ENCODE peak calls at places on chromosomes 7 and 10, in five cellular contexts. E is A549, L is spleen, X is upper lobe of left lung, P is transverse colon. A is an unnamed sample.

GRCh38 chr7:140923358-140924006 is 1.2 kb downstream of the BRAF start:
- DNase-seq in E (peak), P (no peak), L (no peak), X (no peak), A (no peak)

GRCh38 chr10:47150581-47150980 is 149.4 kb upstream of the GDF10 start:
- DNase-seq in X (no peak), E (no peak), P (no peak), L (no peak), A (no peak)

GRCh38 chr7:130481898-130482297 is 10.0 kb upstream of the MEST start:
- DNase-seq in P (no peak), L (no peak), E (no peak), X (no peak), A (peak)

GRCh38 chr7:12571691-12572090 is 1.2 kb downstream of the SCIN start:
- DNase-seq in X (no peak), P (no peak), E (no peak), L (no peak), A (no peak)

GRCh38 chr7:157429680-157430224 is 92.9 kb downstream of the DNAJB6 start:
- DNase-seq in X (no peak), L (no peak), E (no peak), P (no peak), A (no peak)

GRCh38 chr10:42519079-42519478 is 119.3 kb downstream of the ZNF33B start:
- DNase-seq in P (no peak), E (no peak), X (no peak), L (no peak), A (no peak)

GRCh38 chr7:121116399-121116798 is 127.9 kb downstream of the CPED1 start:
- DNase-seq in X (no peak), E (no peak), P (no peak), L (no peak), A (no peak)

GRCh38 chr10:124563320-124563719 is 101.7 kb downstream of the LHPP start:
- DNase-seq in E (no peak), P (no peak), X (no peak), L (no peak), A (no peak)

GRCh38 chr10:90162464-90162863 is 461.1 kb downstream of the KIF20B start:
- DNase-seq in X (no peak), E (no peak), L (no peak), P (no peak), A (no peak)

GRCh38 chr7:157621131-157621681 is 284.4 kb downstream of the DNAJB6 start:
- DNase-seq in L (peak), X (peak), P (no peak), E (no peak), A (no peak)

GRCh38 chr10:16116404-16117304 is 256.3 kb upstream of the MINDY3 start:
- DNase-seq in P (no peak), X (no peak), E (peak), L (no peak), A (peak)

GRCh38 chr10:11713186-11713743 is 28.9 kb upstream of the ECHDC3 start:
- DNase-seq in X (no peak), L (no peak), E (no peak), P (peak), A (no peak)

GRCh38 chr7:36487756-36488336 is 98.2 kb downstream of the ANLN start:
- DNase-seq in E (peak), X (no peak), P (no peak), L (no peak), A (no peak)

GRCh38 chr10:73806176-73806950 is 5.0 kb downstream of the NDST2 start:
- DNase-seq in X (no peak), L (no peak), P (no peak), E (no peak), A (no peak)

GRCh38 chr10:47223236-47223635 is 76.8 kb upstream of the GDF10 start:
- DNase-seq in X (no peak), P (no peak), L (no peak), E (no peak), A (no peak)

GRCh38 chr10:79484476-79484875 is 27.9 kb upstream of the EIF5AL1 start:
- DNase-seq in P (no peak), E (no peak), L (no peak), X (no peak), A (no peak)

GRCh38 chr7:158650821-158651225 is 53.8 kb downstream of the NCAPG2 start:
- DNase-seq in X (no peak), L (no peak), P (no peak), E (no peak), A (no peak)

GRCh38 chr7:130831817-130832481 is 97.9 kb upstream of the KLF14 start:
- DNase-seq in X (no peak), E (peak), P (no peak), L (no peak), A (no peak)

GRCh38 chr7:27689045-27689877 is 26.6 kb upstream of the HIBADH start:
- DNase-seq in E (peak), P (peak), X (no peak), L (no peak), A (peak)

GRCh38 chr7:54964136-54964535 is 54.7 kb upstream of the EGFR start:
- DNase-seq in E (no peak), P (no peak), X (no peak), L (no peak), A (no peak)

GRCh38 chr7:129076886-129077285 is 22.0 kb upstream of the TNPO3 start:
- DNase-seq in L (no peak), X (no peak), P (no peak), E (no peak), A (no peak)

GRCh38 chr10:93715345-93715744 is 13.0 kb upstream of the FRA10AC1 start:
- DNase-seq in E (no peak), L (no peak), X (no peak), P (no peak), A (no peak)

GRCh38 chr10:25455980-25456567 is 281.3 kb downstream of the GPR158 start:
- DNase-seq in E (no peak), P (no peak), L (no peak), X (no peak), A (no peak)

GRCh38 chr7:111485981-111486380 is 76.3 kb downstream of the IMMP2L start:
- DNase-seq in X (no peak), E (no peak), L (no peak), P (no peak), A (no peak)

GRCh38 chr7:17638727-17639126 is 301.6 kb downstream of the SNX13 start:
- DNase-seq in P (no peak), E (no peak), L (no peak), X (no peak), A (no peak)

GRCh38 chr7:46524350-46524749 is 603.3 kb upstream of the IGFBP3 start:
- DNase-seq in L (no peak), P (no peak), X (no peak), E (no peak), A (no peak)

GRCh38 chr10:11610855-11611247 is 599 bp downstream of the USP6NL start:
- DNase-seq in P (peak), L (no peak), X (no peak), E (peak), A (peak)

GRCh38 chr10:17479822-17480221 is 25.4 kb upstream of the ST8SIA6 start:
- DNase-seq in P (no peak), L (no peak), X (no peak), E (no peak), A (no peak)

GRCh38 chr10:60446070-60446833 is 56.6 kb upstream of the ANK3 start:
- DNase-seq in E (no peak), P (no peak), L (no peak), X (no peak), A (no peak)

GRCh38 chr7:81484266-81484665 is 285.6 kb downstream of the HGF start:
- DNase-seq in X (no peak), E (no peak), P (no peak), L (no peak), A (peak)

GRCh38 chr10:71604324-71605018 is 115.1 kb downstream of the C10orf105 start:
- DNase-seq in X (no peak), L (no peak), E (no peak), P (peak), A (no peak)

GRCh38 chr10:44400553-44400952 is 15.7 kb upstream of the CXCL12 start:
- DNase-seq in X (no peak), L (no peak), E (no peak), P (no peak), A (no peak)

GRCh38 chr10:60428387-60428737 is 38.7 kb upstream of the ANK3 start:
- DNase-seq in E (no peak), L (no peak), P (no peak), X (no peak), A (no peak)

GRCh38 chr10:25562547-25562946 is 371.5 kb upstream of the MYO3A start:
- DNase-seq in L (no peak), E (no peak), X (no peak), P (no peak), A (no peak)

GRCh38 chr7:51246258-51247245 is 70.1 kb downstream of the COBL start:
- DNase-seq in E (no peak), X (no peak), L (no peak), P (no peak), A (peak)
- TF ChIP-seq POLR2A in E (no peak), X (no peak), L (no peak), P (no peak), A (no peak)

DNA sequence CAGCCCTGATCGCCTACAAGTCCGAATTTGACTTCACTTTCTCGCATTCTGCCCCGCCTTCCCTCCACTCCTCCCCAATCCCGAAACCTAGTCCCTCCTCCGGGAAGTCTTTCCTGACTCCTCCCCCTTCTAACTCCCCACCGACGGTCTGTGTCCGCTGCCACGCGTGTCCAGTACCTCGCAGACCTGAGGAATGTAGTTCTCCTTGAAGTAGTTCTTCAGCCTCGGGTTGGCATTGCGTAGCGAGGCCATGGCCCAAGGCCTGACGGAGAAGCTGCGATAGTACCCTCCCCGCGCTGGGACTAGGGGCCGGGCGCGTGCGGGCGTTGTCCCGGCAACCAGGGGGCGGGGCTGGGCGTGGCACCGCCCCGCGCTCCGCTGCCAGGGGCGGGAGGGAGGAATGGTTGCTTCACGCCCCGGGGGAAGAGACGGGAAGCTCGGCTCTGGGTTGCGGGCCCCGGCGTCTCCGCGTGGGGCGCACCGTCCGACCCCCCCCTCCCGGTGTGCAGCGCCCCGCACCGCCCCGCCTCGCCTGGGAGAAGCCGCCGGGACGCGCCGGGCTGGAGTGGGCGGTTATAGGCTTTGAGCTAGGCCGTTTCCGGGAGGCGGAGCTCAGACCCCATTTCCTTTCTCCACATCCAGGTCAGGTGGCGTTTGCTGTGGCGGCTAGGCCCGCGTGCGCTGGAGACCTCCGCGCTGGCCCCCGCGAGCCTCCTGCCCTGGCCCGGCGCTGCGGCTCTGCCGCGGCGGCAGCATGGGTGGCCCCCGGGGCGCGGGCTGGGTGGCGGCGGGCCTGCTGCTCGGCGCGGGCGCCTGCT is at the start of the genes ARMC10 and FBXL13:
- DNase-seq in P (peak), X (peak), E (peak), L (peak), A (peak)
- TF ChIP-seq POLR2A in P (peak), X (peak), E (peak), L (peak), A (peak)

GRCh38 chr10:3720228-3721019 is 64.6 kb downstream of the KLF6 start:
- DNase-seq in X (no peak), E (no peak), P (peak), L (peak), A (peak)
- TF ChIP-seq POLR2A in X (no peak), E (no peak), P (no peak), L (no peak), A (no peak)

GRCh38 chr10:27504897-27505457 is 873 bp downstream of the RAB18 start:
- DNase-seq in X (no peak), E (no peak), L (no peak), P (no peak), A (no peak)

GRCh38 chr10:27506280-27506679 is 2.2 kb downstream of the RAB18 start:
- DNase-seq in X (no peak), P (no peak), E (no peak), L (no peak), A (no peak)

GRCh38 chr10:27500886-27501285 is 3.2 kb upstream of the RAB18 start:
- DNase-seq in L (no peak), P (no peak), E (no peak), X (no peak), A (no peak)

GRCh38 chr10:27503498-27504006 is 552 bp upstream of the RAB18 start:
- DNase-seq in X (no peak), E (peak), P (no peak), L (no peak), A (no peak)

DNA sequence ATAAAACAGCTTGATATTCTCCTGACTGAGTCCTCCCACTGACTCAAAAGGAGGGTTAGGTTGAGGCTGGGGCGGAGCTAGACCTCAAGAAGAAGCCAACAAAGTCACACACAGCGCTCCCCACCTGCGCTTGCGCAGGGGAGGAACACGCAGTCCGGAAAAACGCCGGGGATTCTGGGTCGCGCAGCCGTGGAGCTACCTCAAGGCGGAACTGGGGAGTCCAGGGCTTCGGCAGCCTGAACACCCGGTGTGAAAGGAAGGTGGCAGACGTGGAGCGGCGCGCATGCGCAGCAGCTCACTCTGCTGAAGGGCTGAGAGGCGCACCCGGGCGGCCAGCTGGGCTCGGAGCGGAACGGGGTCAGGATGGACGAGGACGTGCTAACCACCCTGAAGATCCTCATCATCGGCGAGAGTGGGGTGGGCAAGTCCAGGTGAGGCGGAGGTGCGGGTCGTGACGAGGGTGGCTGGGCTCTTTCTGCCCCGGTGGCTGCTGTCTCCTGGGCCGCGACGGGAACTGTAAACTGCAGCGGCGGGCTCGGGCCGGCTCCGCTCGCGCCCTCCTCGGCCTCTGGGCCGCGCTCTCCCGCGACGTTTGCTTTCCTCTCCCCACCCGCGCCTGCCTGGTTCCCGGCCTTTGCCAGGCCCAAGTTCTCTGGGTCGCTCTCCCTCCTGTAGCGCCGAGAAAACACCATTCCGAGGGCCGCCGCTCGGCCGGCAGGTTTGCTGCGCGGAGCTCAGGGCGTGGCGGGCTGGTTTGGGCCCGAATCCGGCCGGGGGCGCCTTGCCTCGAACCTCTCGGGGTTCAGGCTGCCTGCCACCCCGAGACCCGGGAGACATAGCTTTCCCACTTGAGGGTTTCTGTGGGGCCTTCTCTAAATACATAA is at the start of gene RAB18:
- DNase-seq in X (peak), P (peak), E (peak), L (peak), A (peak)
- TF ChIP-seq POLR2A in X (peak), P (peak), E (peak), L (peak), A (peak)

DNA sequence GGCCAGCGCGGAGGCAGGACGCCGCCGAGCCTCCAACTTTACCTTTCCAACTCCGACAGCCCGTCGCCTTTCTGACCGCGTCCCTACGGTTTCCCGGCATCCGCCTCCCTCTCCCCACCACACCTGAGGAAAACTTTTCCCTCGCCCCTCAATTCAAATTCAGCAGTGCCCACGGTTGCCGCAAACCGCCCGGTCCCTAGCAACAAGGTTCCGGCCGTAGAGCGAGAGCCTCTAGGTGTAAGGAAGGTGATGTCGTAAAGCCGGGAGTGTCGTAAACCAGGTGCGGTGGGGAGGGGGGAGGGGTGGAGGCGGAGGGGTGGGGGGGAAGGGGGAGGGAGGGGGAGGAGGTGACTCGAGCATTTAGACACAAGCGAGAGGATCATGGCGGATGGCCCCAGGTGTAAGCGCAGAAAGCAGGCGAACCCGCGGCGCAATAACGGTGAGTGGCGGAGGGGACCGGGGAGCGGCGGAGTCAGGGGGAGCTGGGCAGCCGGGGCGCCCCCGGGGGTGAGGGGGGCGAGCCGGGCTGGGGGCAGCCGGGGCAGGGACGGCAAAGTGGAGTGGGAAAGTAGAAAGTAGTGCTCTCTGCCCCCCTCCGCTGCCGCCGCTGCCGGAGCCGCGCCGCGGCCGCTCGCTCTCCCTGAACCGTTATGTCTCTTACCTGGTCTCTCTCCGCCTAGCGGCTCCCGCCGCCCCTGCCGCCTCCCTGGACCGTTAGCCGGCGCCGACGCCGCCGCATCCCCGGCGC is at the start of gene ZEB1:
- DNase-seq in P (peak), L (peak), E (peak), X (peak), A (peak)
- TF ChIP-seq POLR2A in P (peak), L (no peak), E (peak), X (no peak), A (no peak)

DNA sequence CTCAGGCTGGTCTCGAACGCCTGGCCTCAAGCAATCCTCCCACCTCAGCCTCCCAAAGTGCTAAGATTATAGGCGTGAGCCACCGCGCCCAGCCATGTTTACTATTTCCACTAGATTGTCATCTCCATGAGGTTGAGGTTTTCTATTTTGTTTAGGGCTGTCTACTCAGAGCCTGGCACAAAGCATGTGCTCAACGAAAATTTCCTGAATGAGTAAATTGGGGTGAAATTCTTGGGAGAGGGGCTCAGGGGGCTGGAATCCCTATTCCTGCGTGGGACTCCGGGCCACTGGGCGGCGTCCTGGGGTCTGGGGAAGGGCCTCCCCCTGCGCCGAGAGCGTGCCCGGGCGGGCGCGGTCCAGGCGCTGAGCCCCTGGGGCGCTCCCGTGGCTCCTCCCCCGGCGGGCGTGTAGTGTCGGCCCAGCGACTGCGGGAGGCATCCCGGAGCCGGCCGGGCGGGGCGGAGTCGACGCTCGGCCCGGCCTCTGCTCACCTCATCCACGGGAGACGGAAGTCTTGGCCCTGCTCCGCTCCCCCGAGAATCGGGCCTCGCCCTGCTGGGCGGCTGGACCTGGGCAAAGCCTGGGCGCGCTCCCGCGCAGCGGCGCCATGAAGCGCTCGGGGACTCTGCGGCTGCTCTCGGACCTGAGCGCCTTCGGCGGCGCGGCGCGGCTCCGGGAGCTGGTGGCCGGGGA is at the start of gene HPS6:
- DNase-seq in L (peak), X (peak), E (peak), P (peak), A (peak)
- TF ChIP-seq POLR2A in L (no peak), X (peak), E (peak), P (peak), A (peak)

DNA sequence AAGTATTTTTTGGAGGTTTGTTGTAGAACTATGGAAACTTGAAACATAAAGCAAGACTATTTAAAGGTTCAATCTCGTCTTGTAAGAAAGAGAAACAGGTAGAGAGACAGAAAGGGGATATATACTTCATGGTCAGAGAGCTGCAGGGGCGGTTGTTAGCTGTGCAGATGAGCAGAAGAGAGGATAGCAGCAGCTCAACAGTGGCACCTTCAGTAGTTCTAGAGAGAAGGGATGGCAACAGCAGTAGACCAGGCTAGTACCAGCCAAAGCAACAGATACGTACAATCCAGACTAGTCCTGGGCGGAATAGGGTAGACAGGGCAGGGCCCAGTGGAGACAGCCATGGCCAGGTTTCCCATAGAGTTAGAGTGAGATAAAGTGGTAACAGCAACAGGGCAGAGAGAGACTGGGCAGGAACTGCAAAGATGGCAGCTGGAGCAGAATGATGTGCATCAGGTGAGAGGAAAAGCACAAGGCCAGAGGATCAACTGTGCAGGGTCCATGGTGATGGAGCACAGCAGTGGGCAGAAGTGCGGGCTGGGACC is 145.2 kb downstream of the FRMD4A start:
- DNase-seq in X (no peak), L (no peak), E (peak), P (no peak), A (no peak)
- TF ChIP-seq POLR2A in X (no peak), L (no peak), E (peak), P (peak), A (no peak)